ENCODE peak calls at places on chromosomes 12 and 14, in eight cellular contexts. One of them, this sample, is unnamed.

GRCh38 chr14:39641224-39641623 is 209.0 kb upstream of the FBXO33 start:
- DNase-seq in GM20000: no peak
- DNase-seq in Calu3: no peak
- DNase-seq in left ventricle myocardium inferior: no peak
- DNase-seq in H9: no peak
- DNase-seq in neural crest cell: no peak
- DNase-seq in AG09319: no peak
- DNase-seq in AG04450: no peak
- DNase-seq in this sample: no peak

GRCh38 chr14:88825078-88825458 is 617 bp downstream of the TTC8 start:
- DNase-seq in neural crest cell: no peak
- DNase-seq in H9: no peak
- DNase-seq in GM20000: no peak
- DNase-seq in Calu3: no peak
- DNase-seq in AG09319: no peak
- DNase-seq in AG04450: no peak
- DNase-seq in left ventricle myocardium inferior: no peak
- DNase-seq in this sample: no peak

GRCh38 chr12:121974026-121974985 is 47.4 kb upstream of the BCL7A start:
- DNase-seq in H9: no peak
- DNase-seq in left ventricle myocardium inferior: no peak
- DNase-seq in GM20000: no peak
- DNase-seq in AG09319: no peak
- DNase-seq in Calu3: no peak
- DNase-seq in neural crest cell: no peak
- DNase-seq in AG04450: no peak
- DNase-seq in this sample: no peak

GRCh38 chr14:68379510-68380303 is 413.2 kb downstream of the ZFP36L1 start:
- DNase-seq in AG04450: no peak
- DNase-seq in neural crest cell: no peak
- DNase-seq in left ventricle myocardium inferior: no peak
- DNase-seq in AG09319: no peak
- DNase-seq in H9: no peak
- DNase-seq in GM20000: no peak
- DNase-seq in Calu3: no peak
- DNase-seq in this sample: peak; percentile 55

GRCh38 chr14:92215579-92215978 is 93.8 kb downstream of the CPSF2 start:
- DNase-seq in GM20000: no peak
- DNase-seq in Calu3: no peak
- DNase-seq in AG09319: no peak
- DNase-seq in H9: no peak
- DNase-seq in neural crest cell: no peak
- DNase-seq in left ventricle myocardium inferior: no peak
- DNase-seq in AG04450: no peak
- DNase-seq in this sample: no peak

GRCh38 chr12:94725375-94726168 is 75.2 kb upstream of the TMCC3 start:
- DNase-seq in GM20000: no peak
- DNase-seq in Calu3: peak; percentile 40
- DNase-seq in left ventricle myocardium inferior: no peak
- DNase-seq in neural crest cell: no peak
- DNase-seq in AG09319: no peak
- DNase-seq in AG04450: no peak
- DNase-seq in H9: peak; percentile 53
- DNase-seq in this sample: no peak

GRCh38 chr12:68888243-68888642 is 44.7 kb downstream of the CPM start:
- DNase-seq in AG04450: no peak
- DNase-seq in left ventricle myocardium inferior: no peak
- DNase-seq in AG09319: no peak
- DNase-seq in Calu3: no peak
- DNase-seq in H9: no peak
- DNase-seq in GM20000: no peak
- DNase-seq in neural crest cell: no peak
- DNase-seq in this sample: no peak

GRCh38 chr14:93893550-93894329 is 33.4 kb upstream of the FAM181A start:
- DNase-seq in Calu3: no peak
- DNase-seq in AG04450: no peak
- DNase-seq in neural crest cell: no peak
- DNase-seq in AG09319: no peak
- DNase-seq in left ventricle myocardium inferior: no peak
- DNase-seq in GM20000: no peak
- DNase-seq in H9: peak; percentile 93
- DNase-seq in this sample: no peak

GRCh38 chr12:32944195-32944594 is 47.6 kb upstream of the PKP2 start:
- DNase-seq in AG09319: no peak
- DNase-seq in GM20000: no peak
- DNase-seq in Calu3: no peak
- DNase-seq in left ventricle myocardium inferior: no peak
- DNase-seq in H9: no peak
- DNase-seq in AG04450: no peak
- DNase-seq in neural crest cell: no peak
- DNase-seq in this sample: no peak
- TF ChIP-seq CTCF in AG09319: no peak
- TF ChIP-seq CTCF in GM20000: no peak
- TF ChIP-seq CTCF in Calu3: no peak
- TF ChIP-seq CTCF in left ventricle myocardium inferior: no peak
- TF ChIP-seq CTCF in H9: no peak
- TF ChIP-seq CTCF in AG04450: no peak
- TF ChIP-seq CTCF in neural crest cell: no peak
- TF ChIP-seq CTCF in this sample: no peak

GRCh38 chr14:51365241-51365940 is 125.3 kb downstream of the TMX1 start:
- DNase-seq in AG09319: no peak
- DNase-seq in left ventricle myocardium inferior: no peak
- DNase-seq in H9: no peak
- DNase-seq in AG04450: no peak
- DNase-seq in GM20000: no peak
- DNase-seq in Calu3: no peak
- DNase-seq in neural crest cell: no peak
- DNase-seq in this sample: no peak
- TF ChIP-seq CTCF in AG09319: no peak
- TF ChIP-seq CTCF in left ventricle myocardium inferior: no peak
- TF ChIP-seq CTCF in H9: no peak
- TF ChIP-seq CTCF in AG04450: no peak
- TF ChIP-seq CTCF in GM20000: no peak
- TF ChIP-seq CTCF in Calu3: no peak
- TF ChIP-seq CTCF in neural crest cell: no peak
- TF ChIP-seq CTCF in this sample: no peak

DNA sequence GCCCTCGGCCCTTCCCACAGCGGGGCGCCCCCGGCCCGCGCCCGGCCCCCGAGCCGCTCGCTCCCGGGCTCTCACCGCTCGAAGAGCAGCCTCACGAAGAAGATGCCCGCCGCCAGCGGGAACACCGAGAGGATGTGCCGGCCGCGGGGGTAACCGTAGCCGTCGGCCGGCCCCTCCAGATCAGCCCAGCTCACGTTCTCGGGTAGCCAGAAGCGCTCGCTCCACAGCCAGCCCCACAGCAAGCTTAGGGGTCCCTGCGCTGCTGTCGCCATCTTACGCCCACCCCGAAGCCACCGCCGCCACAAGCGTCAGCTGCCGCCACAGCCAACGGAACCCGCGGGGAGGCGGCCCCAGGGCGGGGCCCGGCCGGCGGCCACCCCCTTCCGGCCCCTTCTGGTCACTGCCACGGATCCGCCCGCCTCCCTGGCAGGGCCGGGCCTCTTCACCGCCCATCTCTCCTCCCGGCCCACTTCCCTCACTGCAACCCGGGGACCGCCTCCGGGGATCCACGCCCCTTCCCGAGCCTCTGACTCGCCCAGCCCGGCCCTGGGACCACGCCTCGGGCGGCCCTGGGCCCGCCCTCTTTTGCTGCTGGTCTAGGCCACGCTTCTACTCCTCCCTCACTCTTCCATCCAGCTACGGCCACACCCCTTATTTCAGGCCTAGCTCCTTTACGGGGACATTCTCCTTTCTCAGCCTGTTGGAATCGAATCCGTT is at the start of gene CERS5:
- DNase-seq in neural crest cell: peak; percentile 98
- DNase-seq in left ventricle myocardium inferior: peak; percentile 99
- DNase-seq in AG09319: peak; percentile 98
- DNase-seq in Calu3: peak; percentile 97
- DNase-seq in AG04450: peak; percentile 96
- DNase-seq in H9: peak; percentile 100
- DNase-seq in GM20000: peak; percentile 99
- DNase-seq in this sample: peak; percentile 99
- TF ChIP-seq CTCF in neural crest cell: peak; percentile 47
- TF ChIP-seq CTCF in left ventricle myocardium inferior: peak; percentile 46
- TF ChIP-seq CTCF in AG09319: no peak
- TF ChIP-seq CTCF in Calu3: no peak
- TF ChIP-seq CTCF in AG04450: no peak
- TF ChIP-seq CTCF in H9: peak; percentile 42
- TF ChIP-seq CTCF in GM20000: no peak
- TF ChIP-seq CTCF in this sample: no peak

DNA sequence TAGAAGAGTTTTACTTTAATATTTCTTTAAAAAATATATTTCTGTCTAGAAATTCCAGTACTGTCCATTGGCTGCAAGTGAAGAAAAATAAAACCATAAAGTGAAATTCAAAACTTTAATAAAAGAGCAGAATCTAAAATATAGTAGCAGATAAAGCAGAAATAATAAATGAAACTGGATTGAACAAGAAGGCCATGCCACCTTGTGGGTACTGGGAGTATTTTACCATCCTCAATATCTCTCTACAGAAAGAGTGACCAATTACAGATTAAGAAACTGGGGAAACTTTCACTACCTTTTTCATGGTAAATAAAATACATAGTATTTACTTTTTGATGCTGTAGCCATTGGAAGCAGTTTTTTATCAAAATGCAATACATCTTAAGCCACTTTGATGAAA is 220.5 kb downstream of the BCAT1 start:
- DNase-seq in AG09319: peak; percentile 4
- DNase-seq in GM20000: peak; percentile 20
- DNase-seq in Calu3: no peak
- DNase-seq in H9: no peak
- DNase-seq in AG04450: no peak
- DNase-seq in left ventricle myocardium inferior: no peak
- DNase-seq in neural crest cell: no peak
- DNase-seq in this sample: peak; percentile 14
- TF ChIP-seq CTCF in AG09319: peak; percentile 58
- TF ChIP-seq CTCF in GM20000: no peak
- TF ChIP-seq CTCF in Calu3: peak; percentile 28
- TF ChIP-seq CTCF in H9: peak; percentile 74
- TF ChIP-seq CTCF in AG04450: peak; percentile 69
- TF ChIP-seq CTCF in left ventricle myocardium inferior: peak; percentile 38
- TF ChIP-seq CTCF in neural crest cell: peak; percentile 83
- TF ChIP-seq CTCF in this sample: peak; percentile 64

GRCh38 chr14:59309291-59309900 is 120.9 kb downstream of the DAAM1 start:
- DNase-seq in H9: no peak
- DNase-seq in neural crest cell: no peak
- DNase-seq in AG04450: no peak
- DNase-seq in GM20000: no peak
- DNase-seq in left ventricle myocardium inferior: no peak
- DNase-seq in Calu3: no peak
- DNase-seq in AG09319: no peak
- DNase-seq in this sample: no peak

GRCh38 chr14:59305231-59305630 is 116.8 kb downstream of the DAAM1 start:
- DNase-seq in left ventricle myocardium inferior: no peak
- DNase-seq in neural crest cell: no peak
- DNase-seq in H9: no peak
- DNase-seq in Calu3: no peak
- DNase-seq in GM20000: no peak
- DNase-seq in AG09319: no peak
- DNase-seq in AG04450: no peak
- DNase-seq in this sample: no peak

GRCh38 chr14:59305836-59306555 is 117.5 kb downstream of the DAAM1 start:
- DNase-seq in AG04450: no peak
- DNase-seq in AG09319: no peak
- DNase-seq in left ventricle myocardium inferior: no peak
- DNase-seq in neural crest cell: no peak
- DNase-seq in GM20000: no peak
- DNase-seq in Calu3: no peak
- DNase-seq in H9: no peak
- DNase-seq in this sample: no peak

GRCh38 chr14:59308706-59309105 is 120.2 kb downstream of the DAAM1 start:
- DNase-seq in neural crest cell: no peak
- DNase-seq in H9: no peak
- DNase-seq in Calu3: no peak
- DNase-seq in AG04450: no peak
- DNase-seq in GM20000: no peak
- DNase-seq in AG09319: no peak
- DNase-seq in left ventricle myocardium inferior: no peak
- DNase-seq in this sample: no peak

DNA sequence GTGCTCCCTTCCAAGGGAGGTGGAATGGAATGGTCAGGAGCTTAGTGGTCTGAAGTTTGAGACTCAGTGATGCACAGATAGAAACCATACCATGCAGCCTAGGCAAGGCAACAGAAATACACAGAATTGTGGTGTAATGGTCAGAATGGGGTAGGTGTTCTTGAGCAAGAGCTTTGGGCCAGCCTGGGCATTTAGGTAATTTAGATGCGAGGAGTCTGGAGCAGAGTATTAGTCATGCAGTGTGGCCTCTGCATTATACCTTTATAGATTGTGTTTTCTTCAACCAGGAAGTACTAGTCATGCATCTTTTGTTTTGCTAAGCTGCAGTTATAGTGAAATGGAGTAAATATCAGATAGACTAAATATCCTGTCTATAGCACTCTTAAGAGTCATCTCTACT is 118.3 kb downstream of the DAAM1 start:
- DNase-seq in AG09319: no peak
- DNase-seq in left ventricle myocardium inferior: no peak
- DNase-seq in neural crest cell: no peak
- DNase-seq in H9: no peak
- DNase-seq in GM20000: no peak
- DNase-seq in Calu3: peak; percentile 14
- DNase-seq in AG04450: no peak
- DNase-seq in this sample: no peak
- TF ChIP-seq CTCF in AG09319: no peak
- TF ChIP-seq CTCF in left ventricle myocardium inferior: no peak
- TF ChIP-seq CTCF in neural crest cell: no peak
- TF ChIP-seq CTCF in H9: no peak
- TF ChIP-seq CTCF in GM20000: no peak
- TF ChIP-seq CTCF in Calu3: no peak
- TF ChIP-seq CTCF in AG04450: no peak
- TF ChIP-seq CTCF in this sample: no peak

GRCh38 chr12:75212072-75212471 is 2.4 kb upstream of the KCNC2 start:
- DNase-seq in Calu3: no peak
- DNase-seq in GM20000: no peak
- DNase-seq in H9: no peak
- DNase-seq in AG04450: no peak
- DNase-seq in left ventricle myocardium inferior: no peak
- DNase-seq in neural crest cell: no peak
- DNase-seq in AG09319: no peak
- DNase-seq in this sample: no peak

GRCh38 chr12:75208851-75209781 is 523 bp downstream of the KCNC2 start:
- DNase-seq in AG04450: peak; percentile 1
- DNase-seq in AG09319: no peak
- DNase-seq in GM20000: peak; percentile 41
- DNase-seq in neural crest cell: peak; percentile 60
- DNase-seq in left ventricle myocardium inferior: no peak
- DNase-seq in Calu3: peak; percentile 58
- DNase-seq in H9: peak; percentile 85
- DNase-seq in this sample: peak; percentile 51

GRCh38 chr12:75209782-75210138 is at the start of gene KCNC2:
- DNase-seq in Calu3: no peak
- DNase-seq in neural crest cell: no peak
- DNase-seq in AG09319: no peak
- DNase-seq in H9: no peak
- DNase-seq in GM20000: no peak
- DNase-seq in AG04450: no peak
- DNase-seq in left ventricle myocardium inferior: no peak
- DNase-seq in this sample: no peak

GRCh38 chr12:75205556-75205955 is 4.1 kb downstream of the KCNC2 start:
- DNase-seq in left ventricle myocardium inferior: no peak
- DNase-seq in H9: no peak
- DNase-seq in GM20000: no peak
- DNase-seq in AG09319: no peak
- DNase-seq in AG04450: no peak
- DNase-seq in neural crest cell: no peak
- DNase-seq in Calu3: no peak
- DNase-seq in this sample: no peak

GRCh38 chr12:75207338-75208083 is 2.1 kb downstream of the KCNC2 start:
- DNase-seq in left ventricle myocardium inferior: no peak
- DNase-seq in GM20000: peak; percentile 17
- DNase-seq in H9: peak; percentile 57
- DNase-seq in AG04450: no peak
- DNase-seq in neural crest cell: no peak
- DNase-seq in AG09319: no peak
- DNase-seq in Calu3: no peak
- DNase-seq in this sample: peak; percentile 2
- TF ChIP-seq CTCF in left ventricle myocardium inferior: no peak
- TF ChIP-seq CTCF in GM20000: no peak
- TF ChIP-seq CTCF in H9: no peak
- TF ChIP-seq CTCF in AG04450: no peak
- TF ChIP-seq CTCF in neural crest cell: no peak
- TF ChIP-seq CTCF in AG09319: no peak
- TF ChIP-seq CTCF in Calu3: no peak
- TF ChIP-seq CTCF in this sample: no peak